ENCODE peak calls at places on chromosomes 7 and 10, in eight cellular contexts. N, I, J, A, P, S, M and W are unnamed samples.

GRCh38 chr7:134589491-134589941 is 40.6 kb downstream of the AKR1B15 start:
- DNase-seq in N (no peak), I (no peak), J (no peak), A (no peak), P (peak), S (no peak), M (no peak), W (no peak)

GRCh38 chr7:135775230-135775629 is 26.6 kb upstream of the FAM180A start:
- DNase-seq in N (peak), I (no peak), J (no peak), A (no peak), P (no peak), S (no peak), M (no peak), W (no peak)

GRCh38 chr10:130425881-130426435 is 289.8 kb downstream of the GLRX3 start:
- DNase-seq in N (no peak), I (no peak), J (no peak), A (no peak), P (no peak), S (no peak), M (no peak), W (no peak)

GRCh38 chr7:23346316-23346715 is 47.2 kb downstream of the MALSU1 start:
- DNase-seq in N (no peak), I (no peak), J (no peak), A (no peak), P (no peak), S (no peak), M (no peak), W (no peak)

GRCh38 chr10:109126016-109126415 is 797.3 kb downstream of the XPNPEP1 start:
- DNase-seq in N (no peak), I (no peak), J (no peak), A (no peak), P (no peak), S (no peak), M (no peak), W (no peak)

GRCh38 chr7:23931633-23932032 is 221.6 kb downstream of the STK31 start:
- DNase-seq in N (no peak), I (no peak), J (no peak), A (no peak), P (no peak), S (no peak), M (no peak), W (no peak)

GRCh38 chr10:45219416-45219815 is 96.0 kb downstream of the OR13A1 start:
- DNase-seq in N (no peak), I (no peak), J (no peak), A (no peak), P (no peak), S (no peak), M (no peak), W (no peak)

GRCh38 chr7:24587853-24588252 is 14.6 kb downstream of the PALS2 start:
- DNase-seq in N (peak), I (peak), J (peak), A (no peak), P (no peak), S (peak), M (no peak), W (peak)

GRCh38 chr7:137975223-137975622 is 26.7 kb downstream of the CREB3L2 start:
- DNase-seq in N (peak), I (no peak), J (no peak), A (peak), P (peak), S (no peak), M (peak), W (no peak)

GRCh38 chr10:132492323-132493035 is 45.1 kb upstream of the INPP5A start:
- DNase-seq in N (peak), I (no peak), J (no peak), A (no peak), P (no peak), S (no peak), M (peak), W (no peak)

GRCh38 chr10:17115683-17116082 is 13.9 kb downstream of the CUBN start:
- DNase-seq in N (peak), I (no peak), J (peak), A (no peak), P (no peak), S (peak), M (no peak), W (no peak)

GRCh38 chr7:30212720-30213119 is 71.7 kb upstream of the ZNRF2 start:
- DNase-seq in N (no peak), I (no peak), J (no peak), A (no peak), P (no peak), S (no peak), M (no peak), W (no peak)